ENCODE peak calls at places on chromosome 12, in seven cellular contexts. One of them, this sample, is unnamed.

GRCh38 chr12:62813031-62813829 is 121.7 kb downstream of the PPM1H start:
- DNase-seq in A549: peak
- DNase-seq in NB4: peak
- DNase-seq in transverse colon: peak
- DNase-seq in esophagus squamous epithelium: no peak
- DNase-seq in prostate gland: peak
- DNase-seq in GM12891: no peak
- DNase-seq in this sample: no peak

GRCh38 chr12:56565510-56566101 is 44.0 kb downstream of the RBMS2 start:
- DNase-seq in A549: peak
- DNase-seq in NB4: peak
- DNase-seq in transverse colon: peak
- DNase-seq in esophagus squamous epithelium: no peak
- DNase-seq in prostate gland: no peak
- DNase-seq in GM12891: peak
- DNase-seq in this sample: peak

GRCh38 chr12:3277261-3277943 is 200.2 kb downstream of the TSPAN9 start:
- DNase-seq in A549: no peak
- DNase-seq in NB4: no peak
- DNase-seq in transverse colon: no peak
- DNase-seq in esophagus squamous epithelium: no peak
- DNase-seq in prostate gland: peak
- DNase-seq in GM12891: no peak
- DNase-seq in this sample: no peak

GRCh38 chr12:128337456-128338160 is 70.6 kb downstream of the TMEM132C start:
- DNase-seq in A549: no peak
- DNase-seq in NB4: no peak
- DNase-seq in transverse colon: no peak
- DNase-seq in esophagus squamous epithelium: no peak
- DNase-seq in prostate gland: no peak
- DNase-seq in GM12891: no peak
- DNase-seq in this sample: no peak

GRCh38 chr12:80101126-80101525 is 1.8 kb downstream of the OTOGL start:
- DNase-seq in A549: no peak
- DNase-seq in NB4: peak
- DNase-seq in transverse colon: no peak
- DNase-seq in esophagus squamous epithelium: no peak
- DNase-seq in prostate gland: no peak
- DNase-seq in GM12891: no peak
- DNase-seq in this sample: no peak

GRCh38 chr12:24363177-24363754 is 413.8 kb upstream of the SOX5 start:
- DNase-seq in A549: no peak
- DNase-seq in NB4: no peak
- DNase-seq in transverse colon: no peak
- DNase-seq in esophagus squamous epithelium: no peak
- DNase-seq in prostate gland: no peak
- DNase-seq in GM12891: no peak
- DNase-seq in this sample: no peak

GRCh38 chr12:20631711-20632110 is 63.4 kb upstream of the SLCO1C1 start:
- DNase-seq in A549: no peak
- DNase-seq in NB4: no peak
- DNase-seq in transverse colon: no peak
- DNase-seq in esophagus squamous epithelium: no peak
- DNase-seq in prostate gland: peak
- DNase-seq in GM12891: no peak
- DNase-seq in this sample: no peak

GRCh38 chr12:82596484-82596883 is 90.2 kb upstream of the TMTC2 start:
- DNase-seq in A549: no peak
- DNase-seq in NB4: no peak
- DNase-seq in transverse colon: no peak
- DNase-seq in esophagus squamous epithelium: no peak
- DNase-seq in prostate gland: no peak
- DNase-seq in GM12891: no peak
- DNase-seq in this sample: no peak

GRCh38 chr12:54392485-54393349 is 8.2 kb upstream of the ZNF385A start:
- DNase-seq in A549: no peak
- DNase-seq in NB4: no peak
- DNase-seq in transverse colon: no peak
- DNase-seq in esophagus squamous epithelium: no peak
- DNase-seq in prostate gland: no peak
- DNase-seq in GM12891: no peak
- DNase-seq in this sample: no peak

GRCh38 chr12:44003721-44004120 is 167.8 kb downstream of the TMEM117 start:
- DNase-seq in A549: no peak
- DNase-seq in NB4: no peak
- DNase-seq in transverse colon: no peak
- DNase-seq in esophagus squamous epithelium: no peak
- DNase-seq in prostate gland: no peak
- DNase-seq in GM12891: no peak
- DNase-seq in this sample: no peak

GRCh38 chr12:100716949-100717732 is 77.4 kb upstream of the ANO4 start:
- DNase-seq in A549: peak
- DNase-seq in NB4: no peak
- DNase-seq in transverse colon: no peak
- DNase-seq in esophagus squamous epithelium: no peak
- DNase-seq in prostate gland: no peak
- DNase-seq in GM12891: peak
- DNase-seq in this sample: no peak

GRCh38 chr12:13942826-13943225 is 38.6 kb downstream of the GRIN2B start:
- DNase-seq in A549: no peak
- DNase-seq in NB4: no peak
- DNase-seq in transverse colon: no peak
- DNase-seq in esophagus squamous epithelium: no peak
- DNase-seq in prostate gland: no peak
- DNase-seq in GM12891: no peak
- DNase-seq in this sample: no peak

GRCh38 chr12:52232916-52233461 is at the start of gene KRT7:
- DNase-seq in A549: peak
- DNase-seq in NB4: no peak
- DNase-seq in transverse colon: no peak
- DNase-seq in esophagus squamous epithelium: no peak
- DNase-seq in prostate gland: no peak
- DNase-seq in GM12891: no peak
- DNase-seq in this sample: no peak

GRCh38 chr12:114876968-114877680 is 193.1 kb upstream of the TBX3 start:
- DNase-seq in A549: no peak
- DNase-seq in NB4: no peak
- DNase-seq in transverse colon: no peak
- DNase-seq in esophagus squamous epithelium: no peak
- DNase-seq in prostate gland: no peak
- DNase-seq in GM12891: no peak
- DNase-seq in this sample: no peak

GRCh38 chr12:82383930-82384513 is 25.7 kb downstream of the METTL25 start:
- DNase-seq in A549: no peak
- DNase-seq in NB4: peak
- DNase-seq in transverse colon: no peak
- DNase-seq in esophagus squamous epithelium: no peak
- DNase-seq in prostate gland: no peak
- DNase-seq in GM12891: no peak
- DNase-seq in this sample: no peak

GRCh38 chr12:57590892-57591566 is at the start of gene PIP4K2C:
- DNase-seq in A549: peak
- DNase-seq in NB4: peak
- DNase-seq in transverse colon: peak
- DNase-seq in esophagus squamous epithelium: no peak
- DNase-seq in prostate gland: peak
- DNase-seq in GM12891: peak
- DNase-seq in this sample: peak

GRCh38 chr12:104815935-104816334 is 142.2 kb downstream of the SLC41A2 start:
- DNase-seq in A549: no peak
- DNase-seq in NB4: no peak
- DNase-seq in transverse colon: no peak
- DNase-seq in esophagus squamous epithelium: no peak
- DNase-seq in prostate gland: no peak
- DNase-seq in GM12891: no peak
- DNase-seq in this sample: no peak

GRCh38 chr12:42450248-42450647 is 124.3 kb downstream of the PPHLN1 start:
- DNase-seq in A549: no peak
- DNase-seq in NB4: no peak
- DNase-seq in transverse colon: no peak
- DNase-seq in esophagus squamous epithelium: no peak
- DNase-seq in prostate gland: no peak
- DNase-seq in GM12891: no peak
- DNase-seq in this sample: no peak

GRCh38 chr12:112927475-112927874 is 10.8 kb upstream of the OAS3 start:
- DNase-seq in A549: no peak
- DNase-seq in NB4: no peak
- DNase-seq in transverse colon: no peak
- DNase-seq in esophagus squamous epithelium: no peak
- DNase-seq in prostate gland: no peak
- DNase-seq in GM12891: no peak
- DNase-seq in this sample: no peak

GRCh38 chr12:92529944-92530343 is 172.8 kb upstream of the PLEKHG7 start:
- DNase-seq in A549: no peak
- DNase-seq in NB4: no peak
- DNase-seq in transverse colon: no peak
- DNase-seq in esophagus squamous epithelium: no peak
- DNase-seq in prostate gland: no peak
- DNase-seq in GM12891: no peak
- DNase-seq in this sample: no peak

GRCh38 chr12:59164991-59165718 is 244.9 kb upstream of the LRIG3 start:
- DNase-seq in A549: peak
- DNase-seq in NB4: peak
- DNase-seq in transverse colon: no peak
- DNase-seq in esophagus squamous epithelium: no peak
- DNase-seq in prostate gland: no peak
- DNase-seq in GM12891: no peak
- DNase-seq in this sample: no peak

GRCh38 chr12:6849976-6850560 is 1.0 kb downstream of the CDCA3 start:
- DNase-seq in A549: no peak
- DNase-seq in NB4: no peak
- DNase-seq in transverse colon: peak
- DNase-seq in esophagus squamous epithelium: no peak
- DNase-seq in prostate gland: no peak
- DNase-seq in GM12891: no peak
- DNase-seq in this sample: no peak

GRCh38 chr12:6852651-6853354 is 853 bp downstream of the USP5 start:
- DNase-seq in A549: peak
- DNase-seq in NB4: peak
- DNase-seq in transverse colon: peak
- DNase-seq in esophagus squamous epithelium: no peak
- DNase-seq in prostate gland: no peak
- DNase-seq in GM12891: no peak
- DNase-seq in this sample: peak

GRCh38 chr12:6850796-6851152 is 312 bp downstream of the CDCA3 start:
- DNase-seq in A549: no peak
- DNase-seq in NB4: no peak
- DNase-seq in transverse colon: no peak
- DNase-seq in esophagus squamous epithelium: no peak
- DNase-seq in prostate gland: no peak
- DNase-seq in GM12891: no peak
- DNase-seq in this sample: no peak

GRCh38 chr12:6851921-6852650 is at the start of gene USP5:
- DNase-seq in A549: peak
- DNase-seq in NB4: peak
- DNase-seq in transverse colon: peak
- DNase-seq in esophagus squamous epithelium: peak
- DNase-seq in prostate gland: peak
- DNase-seq in GM12891: peak
- DNase-seq in this sample: peak

GRCh38 chr12:6851153-6851920 is at the start of gene CDCA3:
- DNase-seq in A549: peak
- DNase-seq in NB4: peak
- DNase-seq in transverse colon: peak
- DNase-seq in esophagus squamous epithelium: peak
- DNase-seq in prostate gland: peak
- DNase-seq in GM12891: peak
- DNase-seq in this sample: peak
- TF ChIP-seq POLR2A in A549: peak
- TF ChIP-seq POLR2A in NB4: peak
- TF ChIP-seq POLR2A in transverse colon: peak
- TF ChIP-seq POLR2A in esophagus squamous epithelium: peak
- TF ChIP-seq POLR2A in prostate gland: peak
- TF ChIP-seq POLR2A in GM12891: peak
- TF ChIP-seq POLR2A in this sample: peak

DNA sequence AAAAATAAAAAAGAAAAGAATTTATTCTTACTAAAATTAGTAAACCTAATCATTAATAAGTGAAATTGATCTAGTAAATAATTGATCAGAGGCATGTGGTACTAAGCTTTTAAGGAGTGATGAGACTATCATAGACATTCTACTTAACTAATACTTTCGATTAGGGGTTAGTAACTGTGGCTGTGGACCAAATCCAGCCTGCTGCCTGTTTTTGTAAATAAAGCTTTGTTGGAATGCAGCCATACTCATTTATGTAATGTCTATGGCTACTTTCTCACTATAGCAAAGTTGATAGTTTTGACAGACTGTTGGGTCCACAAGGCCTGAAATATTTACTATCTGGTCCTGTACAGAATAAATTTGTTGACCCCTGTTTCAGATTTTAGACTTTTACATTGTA is 63.2 kb downstream of the PLEKHA5 start:
- DNase-seq in A549: no peak
- DNase-seq in NB4: no peak
- DNase-seq in transverse colon: no peak
- DNase-seq in esophagus squamous epithelium: no peak
- DNase-seq in prostate gland: no peak
- DNase-seq in GM12891: no peak
- DNase-seq in this sample: no peak
- TF ChIP-seq POLR2A in A549: no peak
- TF ChIP-seq POLR2A in NB4: no peak
- TF ChIP-seq POLR2A in transverse colon: no peak
- TF ChIP-seq POLR2A in esophagus squamous epithelium: no peak
- TF ChIP-seq POLR2A in prostate gland: no peak
- TF ChIP-seq POLR2A in GM12891: no peak
- TF ChIP-seq POLR2A in this sample: no peak

GRCh38 chr12:132814232-132814631 is 14.4 kb downstream of the GOLGA3 start:
- DNase-seq in A549: no peak
- DNase-seq in NB4: no peak
- DNase-seq in transverse colon: no peak
- DNase-seq in esophagus squamous epithelium: no peak
- DNase-seq in prostate gland: no peak
- DNase-seq in GM12891: no peak
- DNase-seq in this sample: no peak

GRCh38 chr12:132818562-132818961 is 10.1 kb downstream of the GOLGA3 start:
- DNase-seq in A549: no peak
- DNase-seq in NB4: no peak
- DNase-seq in transverse colon: no peak
- DNase-seq in esophagus squamous epithelium: no peak
- DNase-seq in prostate gland: no peak
- DNase-seq in GM12891: no peak
- DNase-seq in this sample: no peak

GRCh38 chr12:132807295-132808222 is 21.1 kb downstream of the GOLGA3 start:
- DNase-seq in A549: no peak
- DNase-seq in NB4: no peak
- DNase-seq in transverse colon: no peak
- DNase-seq in esophagus squamous epithelium: no peak
- DNase-seq in prostate gland: no peak
- DNase-seq in GM12891: no peak
- DNase-seq in this sample: no peak

GRCh38 chr12:132812631-132813305 is 15.9 kb downstream of the GOLGA3 start:
- DNase-seq in A549: no peak
- DNase-seq in NB4: no peak
- DNase-seq in transverse colon: no peak
- DNase-seq in esophagus squamous epithelium: no peak
- DNase-seq in prostate gland: no peak
- DNase-seq in GM12891: no peak
- DNase-seq in this sample: no peak

GRCh38 chr12:132813443-132813842 is 15.2 kb downstream of the GOLGA3 start:
- DNase-seq in A549: no peak
- DNase-seq in NB4: no peak
- DNase-seq in transverse colon: no peak
- DNase-seq in esophagus squamous epithelium: no peak
- DNase-seq in prostate gland: no peak
- DNase-seq in GM12891: no peak
- DNase-seq in this sample: no peak
- TF ChIP-seq POLR2A in A549: no peak
- TF ChIP-seq POLR2A in NB4: no peak
- TF ChIP-seq POLR2A in transverse colon: no peak
- TF ChIP-seq POLR2A in esophagus squamous epithelium: no peak
- TF ChIP-seq POLR2A in prostate gland: no peak
- TF ChIP-seq POLR2A in GM12891: no peak
- TF ChIP-seq POLR2A in this sample: no peak

GRCh38 chr12:109044241-109044640 is 8.1 kb upstream of the USP30 start:
- DNase-seq in A549: no peak
- DNase-seq in NB4: no peak
- DNase-seq in transverse colon: no peak
- DNase-seq in esophagus squamous epithelium: no peak
- DNase-seq in prostate gland: no peak
- DNase-seq in GM12891: no peak
- DNase-seq in this sample: no peak
- TF ChIP-seq POLR2A in A549: no peak
- TF ChIP-seq POLR2A in NB4: no peak
- TF ChIP-seq POLR2A in transverse colon: no peak
- TF ChIP-seq POLR2A in esophagus squamous epithelium: no peak
- TF ChIP-seq POLR2A in prostate gland: no peak
- TF ChIP-seq POLR2A in GM12891: no peak
- TF ChIP-seq POLR2A in this sample: no peak